ENCODE peak calls at places on chromosomes 2 and 18, in five cellular contexts. One of them, this sample, is unnamed.

GRCh38 chr18:77177009-77177408 is 44.4 kb upstream of the MBP start:
- DNase-seq in BJ: no peak
- DNase-seq in PC-3: peak; percentile 60
- DNase-seq in AG09309: no peak
- DNase-seq in PC-9: no peak
- DNase-seq in this sample: no peak

GRCh38 chr2:23924589-23925359 is 2.1 kb downstream of the ATAD2B start:
- DNase-seq in BJ: no peak
- DNase-seq in PC-3: no peak
- DNase-seq in AG09309: no peak
- DNase-seq in PC-9: no peak
- DNase-seq in this sample: no peak

GRCh38 chr2:2587364-2587763 is 256.3 kb upstream of the MYT1L start:
- DNase-seq in BJ: no peak
- DNase-seq in PC-3: no peak
- DNase-seq in AG09309: no peak
- DNase-seq in PC-9: no peak
- DNase-seq in this sample: no peak

GRCh38 chr2:29834624-29835023 is 86.8 kb downstream of the ALK start:
- DNase-seq in BJ: no peak
- DNase-seq in PC-3: peak; percentile 81
- DNase-seq in AG09309: no peak
- DNase-seq in PC-9: no peak
- DNase-seq in this sample: no peak

GRCh38 chr2:11553661-11554429 is 20.0 kb downstream of the GREB1 start:
- DNase-seq in BJ: no peak
- DNase-seq in PC-3: peak; percentile 86
- DNase-seq in AG09309: no peak
- DNase-seq in PC-9: peak; percentile 85
- DNase-seq in this sample: no peak

GRCh38 chr2:241036397-241036963 is 38.1 kb downstream of the SNED1 start:
- DNase-seq in BJ: no peak
- DNase-seq in PC-3: peak; percentile 14
- DNase-seq in AG09309: no peak
- DNase-seq in PC-9: peak; percentile 73
- DNase-seq in this sample: no peak

GRCh38 chr2:84782717-84783442 is 98.0 kb downstream of the TRABD2A start:
- DNase-seq in BJ: no peak
- DNase-seq in PC-3: no peak
- DNase-seq in AG09309: no peak
- DNase-seq in PC-9: no peak
- DNase-seq in this sample: no peak

GRCh38 chr18:28757466-28758008 is 580.6 kb upstream of the CDH2 start:
- DNase-seq in BJ: no peak
- DNase-seq in PC-3: peak; percentile 60
- DNase-seq in AG09309: no peak
- DNase-seq in PC-9: no peak
- DNase-seq in this sample: no peak

GRCh38 chr18:11751305-11752115 is 62.4 kb downstream of the GNAL start:
- DNase-seq in BJ: no peak
- DNase-seq in PC-3: no peak
- DNase-seq in AG09309: no peak
- DNase-seq in PC-9: no peak
- DNase-seq in this sample: no peak

GRCh38 chr18:65735166-65735565 is 15.6 kb upstream of the CDH7 start:
- DNase-seq in BJ: no peak
- DNase-seq in PC-3: no peak
- DNase-seq in AG09309: no peak
- DNase-seq in PC-9: no peak
- DNase-seq in this sample: no peak

GRCh38 chr18:65737346-65737745 is 13.5 kb upstream of the CDH7 start:
- DNase-seq in BJ: no peak
- DNase-seq in PC-3: no peak
- DNase-seq in AG09309: no peak
- DNase-seq in PC-9: no peak
- DNase-seq in this sample: no peak
- H3K4me3 ChIP-seq in BJ: no peak overlapping the region
- H3K4me3 ChIP-seq in PC-3: no peak overlapping the region
- H3K4me3 ChIP-seq in AG09309: no peak overlapping the region
- H3K4me3 ChIP-seq in PC-9: no peak overlapping the region
- H3K4me3 ChIP-seq in this sample: no peak overlapping the region

GRCh38 chr2:174654429-174654941 is 56.9 kb upstream of the WIPF1 start:
- DNase-seq in BJ: no peak
- DNase-seq in PC-3: no peak
- DNase-seq in AG09309: no peak
- DNase-seq in PC-9: no peak
- DNase-seq in this sample: no peak

GRCh38 chr2:174656035-174656434 is 58.4 kb upstream of the WIPF1 start:
- DNase-seq in BJ: no peak
- DNase-seq in PC-3: no peak
- DNase-seq in AG09309: no peak
- DNase-seq in PC-9: no peak
- DNase-seq in this sample: no peak

GRCh38 chr2:174660984-174661675 is 63.5 kb upstream of the WIPF1 start:
- DNase-seq in BJ: no peak
- DNase-seq in PC-3: no peak
- DNase-seq in AG09309: no peak
- DNase-seq in PC-9: no peak
- DNase-seq in this sample: no peak

GRCh38 chr2:174659069-174659900 is 61.7 kb upstream of the WIPF1 start:
- DNase-seq in BJ: no peak
- DNase-seq in PC-3: no peak
- DNase-seq in AG09309: no peak
- DNase-seq in PC-9: no peak
- DNase-seq in this sample: no peak

GRCh38 chr2:174656671-174657171 is 59.1 kb upstream of the WIPF1 start:
- DNase-seq in BJ: no peak
- DNase-seq in PC-3: no peak
- DNase-seq in AG09309: no peak
- DNase-seq in PC-9: no peak
- DNase-seq in this sample: no peak
- H3K4me3 ChIP-seq in BJ: no peak overlapping the region
- H3K4me3 ChIP-seq in PC-3: no peak overlapping the region
- H3K4me3 ChIP-seq in AG09309: no peak overlapping the region
- H3K4me3 ChIP-seq in PC-9: no peak overlapping the region
- H3K4me3 ChIP-seq in this sample: no peak overlapping the region

GRCh38 chr2:100248044-100248330 is 74.3 kb downstream of the LONRF2 start:
- DNase-seq in BJ: no peak
- DNase-seq in PC-3: no peak
- DNase-seq in AG09309: no peak
- DNase-seq in PC-9: no peak
- DNase-seq in this sample: no peak
- H3K4me3 ChIP-seq in BJ: no peak overlapping the region
- H3K4me3 ChIP-seq in PC-3: no peak overlapping the region
- H3K4me3 ChIP-seq in AG09309: no peak overlapping the region
- H3K4me3 ChIP-seq in PC-9: no peak overlapping the region
- H3K4me3 ChIP-seq in this sample: no peak overlapping the region

GRCh38 chr2:379778-380177 is 91.9 kb upstream of the ALKAL2 start:
- DNase-seq in BJ: no peak
- DNase-seq in PC-3: no peak
- DNase-seq in AG09309: no peak
- DNase-seq in PC-9: no peak
- DNase-seq in this sample: no peak
- H3K4me3 ChIP-seq in BJ: no peak overlapping the region
- H3K4me3 ChIP-seq in PC-3: no peak overlapping the region
- H3K4me3 ChIP-seq in AG09309: no peak overlapping the region
- H3K4me3 ChIP-seq in PC-9: no peak overlapping the region
- H3K4me3 ChIP-seq in this sample: no peak overlapping the region